ENCODE peak calls at places on chromosome 9, in five cellular contexts. One of them, this sample, is unnamed.
A peak's percentile ranks its signal among the peaks of the same experiment; 100 is the strongest.

GRCh38 chr9:129944501-129945116 is 98.4 kb downstream of the FNBP1 start:
- DNase-seq in mammary epithelial cell: no peak
- DNase-seq in cardiac muscle cell: no peak
- DNase-seq in adrenal gland: no peak
- DNase-seq in tibial nerve: no peak
- DNase-seq in this sample: peak; percentile 38

GRCh38 chr9:81410201-81410600 is 279.1 kb downstream of the TLE1 start:
- DNase-seq in tibial nerve: no peak
- DNase-seq in cardiac muscle cell: peak; percentile 34
- DNase-seq in adrenal gland: no peak
- DNase-seq in mammary epithelial cell: peak; percentile 94
- DNase-seq in this sample: no peak

GRCh38 chr9:32378993-32379729 is 5.3 kb upstream of the ACO1 start:
- DNase-seq in adrenal gland: peak; percentile 64
- DNase-seq in mammary epithelial cell: peak; percentile 68
- DNase-seq in cardiac muscle cell: peak; percentile 90
- DNase-seq in tibial nerve: no peak
- DNase-seq in this sample: peak; percentile 67

GRCh38 chr9:16241231-16241630 is 629.2 kb downstream of the BNC2 start:
- DNase-seq in mammary epithelial cell: no peak
- DNase-seq in adrenal gland: no peak
- DNase-seq in tibial nerve: no peak
- DNase-seq in cardiac muscle cell: peak; percentile 34
- DNase-seq in this sample: no peak

GRCh38 chr9:16459421-16460148 is 410.9 kb downstream of the BNC2 start:
- DNase-seq in tibial nerve: no peak
- DNase-seq in mammary epithelial cell: no peak
- DNase-seq in cardiac muscle cell: peak; percentile 31
- DNase-seq in adrenal gland: no peak
- DNase-seq in this sample: no peak

GRCh38 chr9:111993319-111993718 is 96.7 kb downstream of the UGCG start:
- DNase-seq in adrenal gland: no peak
- DNase-seq in tibial nerve: no peak
- DNase-seq in mammary epithelial cell: no peak
- DNase-seq in cardiac muscle cell: no peak
- DNase-seq in this sample: no peak

GRCh38 chr9:75108571-75108970 is 20.3 kb downstream of the OSTF1 start:
- DNase-seq in cardiac muscle cell: peak; percentile 83
- DNase-seq in adrenal gland: peak; percentile 54
- DNase-seq in mammary epithelial cell: no peak
- DNase-seq in tibial nerve: no peak
- DNase-seq in this sample: no peak

GRCh38 chr9:19049872-19050636 is 827 bp downstream of the RRAGA start:
- DNase-seq in tibial nerve: no peak
- DNase-seq in cardiac muscle cell: peak; percentile 53
- DNase-seq in mammary epithelial cell: peak; percentile 36
- DNase-seq in adrenal gland: no peak
- DNase-seq in this sample: peak; percentile 18

GRCh38 chr9:133168432-133168831 is 4.7 kb upstream of the GBGT1 start:
- DNase-seq in cardiac muscle cell: no peak
- DNase-seq in tibial nerve: no peak
- DNase-seq in mammary epithelial cell: no peak
- DNase-seq in adrenal gland: no peak
- DNase-seq in this sample: no peak

GRCh38 chr9:98897745-98898144 is 46.0 kb upstream of the COL15A1 start:
- DNase-seq in mammary epithelial cell: no peak
- DNase-seq in adrenal gland: no peak
- DNase-seq in tibial nerve: no peak
- DNase-seq in cardiac muscle cell: peak; percentile 64
- DNase-seq in this sample: no peak

GRCh38 chr9:77534376-77535057 is 113.6 kb downstream of the GNA14 start:
- DNase-seq in mammary epithelial cell: no peak
- DNase-seq in adrenal gland: peak; percentile 21
- DNase-seq in tibial nerve: no peak
- DNase-seq in cardiac muscle cell: peak; percentile 34
- DNase-seq in this sample: no peak

GRCh38 chr9:112012026-112012902 is 115.7 kb downstream of the UGCG start:
- DNase-seq in tibial nerve: no peak
- DNase-seq in mammary epithelial cell: peak; percentile 91
- DNase-seq in cardiac muscle cell: peak; percentile 91
- DNase-seq in adrenal gland: peak; percentile 89
- DNase-seq in this sample: no peak

GRCh38 chr9:94874316-94874715 is 147.8 kb downstream of the AOPEP start:
- DNase-seq in tibial nerve: no peak
- DNase-seq in mammary epithelial cell: peak; percentile 66
- DNase-seq in cardiac muscle cell: peak; percentile 82
- DNase-seq in adrenal gland: no peak
- DNase-seq in this sample: no peak

GRCh38 chr9:71210326-71210725 is 88.9 kb upstream of the TRPM3 start:
- DNase-seq in cardiac muscle cell: no peak
- DNase-seq in tibial nerve: no peak
- DNase-seq in mammary epithelial cell: no peak
- DNase-seq in adrenal gland: no peak
- DNase-seq in this sample: no peak

GRCh38 chr9:72602629-72603028 is 81.2 kb downstream of the TMC1 start:
- DNase-seq in cardiac muscle cell: no peak
- DNase-seq in adrenal gland: no peak
- DNase-seq in mammary epithelial cell: no peak
- DNase-seq in tibial nerve: no peak
- DNase-seq in this sample: no peak

GRCh38 chr9:129102095-129102525 is 8.5 kb downstream of the CRAT start:
- DNase-seq in mammary epithelial cell: no peak
- DNase-seq in adrenal gland: no peak
- DNase-seq in tibial nerve: no peak
- DNase-seq in cardiac muscle cell: no peak
- DNase-seq in this sample: no peak

GRCh38 chr9:83992407-83992806 is 11.8 kb downstream of the RMI1 start:
- DNase-seq in tibial nerve: no peak
- DNase-seq in mammary epithelial cell: no peak
- DNase-seq in adrenal gland: peak; percentile 20
- DNase-seq in cardiac muscle cell: no peak
- DNase-seq in this sample: no peak

GRCh38 chr9:107274953-107275422 is 8.1 kb upstream of the RAD23B start:
- DNase-seq in tibial nerve: no peak
- DNase-seq in cardiac muscle cell: peak; percentile 97
- DNase-seq in adrenal gland: no peak
- DNase-seq in mammary epithelial cell: peak; percentile 99
- DNase-seq in this sample: no peak

GRCh38 chr9:128553695-128554094 is 1.3 kb downstream of the SPTAN1 start:
- DNase-seq in tibial nerve: no peak
- DNase-seq in cardiac muscle cell: peak; percentile 91
- DNase-seq in adrenal gland: no peak
- DNase-seq in mammary epithelial cell: peak; percentile 49
- DNase-seq in this sample: no peak

GRCh38 chr9:106312913-106313312 is 550.1 kb upstream of the ZNF462 start:
- DNase-seq in tibial nerve: no peak
- DNase-seq in adrenal gland: no peak
- DNase-seq in cardiac muscle cell: no peak
- DNase-seq in mammary epithelial cell: no peak
- DNase-seq in this sample: no peak

GRCh38 chr9:37920471-37921167 is 16.7 kb upstream of the SLC25A51 start:
- DNase-seq in cardiac muscle cell: no peak
- DNase-seq in mammary epithelial cell: no peak
- DNase-seq in tibial nerve: no peak
- DNase-seq in adrenal gland: no peak
- DNase-seq in this sample: no peak

GRCh38 chr9:106075991-106076390 is 381.6 kb downstream of the TMEM38B start:
- DNase-seq in mammary epithelial cell: peak; percentile 96
- DNase-seq in cardiac muscle cell: peak; percentile 56
- DNase-seq in tibial nerve: no peak
- DNase-seq in adrenal gland: no peak
- DNase-seq in this sample: no peak

GRCh38 chr9:130886981-130887380 is 9.6 kb downstream of the QRFP start:
- DNase-seq in mammary epithelial cell: no peak
- DNase-seq in tibial nerve: no peak
- DNase-seq in adrenal gland: no peak
- DNase-seq in cardiac muscle cell: no peak
- DNase-seq in this sample: no peak

GRCh38 chr9:92426501-92426900 is 2.2 kb upstream of the OMD start:
- DNase-seq in cardiac muscle cell: no peak
- DNase-seq in tibial nerve: no peak
- DNase-seq in adrenal gland: no peak
- DNase-seq in mammary epithelial cell: no peak
- DNase-seq in this sample: no peak

GRCh38 chr9:16060457-16061129 is 507.8 kb downstream of the CCDC171 start:
- DNase-seq in adrenal gland: no peak
- DNase-seq in mammary epithelial cell: peak; percentile 68
- DNase-seq in cardiac muscle cell: no peak
- DNase-seq in tibial nerve: no peak
- DNase-seq in this sample: no peak

GRCh38 chr9:118331622-118332045 is 627.4 kb downstream of the TLR4 start:
- DNase-seq in adrenal gland: peak; percentile 60
- DNase-seq in tibial nerve: no peak
- DNase-seq in cardiac muscle cell: peak; percentile 0
- DNase-seq in mammary epithelial cell: peak; percentile 89
- DNase-seq in this sample: no peak

GRCh38 chr9:83154087-83154736 is 91.3 kb upstream of the RASEF start:
- DNase-seq in mammary epithelial cell: peak; percentile 90
- DNase-seq in adrenal gland: no peak
- DNase-seq in cardiac muscle cell: peak; percentile 3
- DNase-seq in tibial nerve: no peak
- DNase-seq in this sample: no peak

DNA sequence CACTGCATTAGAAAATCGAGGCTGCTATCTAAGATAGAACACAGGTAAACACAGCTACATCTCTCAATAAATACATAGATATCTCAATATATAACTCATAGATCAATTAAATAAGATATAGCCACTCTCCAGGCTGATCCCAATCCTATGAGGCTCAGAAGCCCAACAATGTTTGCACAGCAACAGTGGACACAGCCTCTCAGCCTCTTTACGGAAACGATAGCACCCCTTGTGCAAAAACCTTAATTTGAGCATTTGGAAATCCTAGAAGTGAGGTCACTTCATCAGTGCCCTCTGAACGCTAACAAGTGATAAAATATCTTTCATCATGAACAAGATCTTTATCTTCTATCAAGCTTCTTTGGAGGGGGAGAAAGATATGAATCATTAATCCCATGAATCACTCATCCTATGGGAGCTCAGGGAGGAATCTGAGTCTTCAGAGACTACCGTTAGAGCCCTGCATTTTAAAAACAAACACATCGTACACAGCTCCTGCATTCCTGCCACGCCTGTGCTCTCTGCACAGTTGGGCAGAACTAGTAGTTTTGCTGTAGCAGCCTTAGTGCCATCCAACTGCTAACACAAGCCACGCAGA is 71.4 kb downstream of the MED27 start:
- DNase-seq in tibial nerve: no peak
- DNase-seq in adrenal gland: no peak
- DNase-seq in mammary epithelial cell: peak; percentile 65
- DNase-seq in cardiac muscle cell: no peak
- DNase-seq in this sample: no peak
- H3K27ac ChIP-seq in tibial nerve: no peak overlapping the region
- H3K27ac ChIP-seq in adrenal gland: no peak overlapping the region
- H3K27ac ChIP-seq in mammary epithelial cell: peak overlapping the region; percentile 12
- H3K27ac ChIP-seq in cardiac muscle cell: no peak overlapping the region
- H3K27ac ChIP-seq in this sample: no peak overlapping the region

DNA sequence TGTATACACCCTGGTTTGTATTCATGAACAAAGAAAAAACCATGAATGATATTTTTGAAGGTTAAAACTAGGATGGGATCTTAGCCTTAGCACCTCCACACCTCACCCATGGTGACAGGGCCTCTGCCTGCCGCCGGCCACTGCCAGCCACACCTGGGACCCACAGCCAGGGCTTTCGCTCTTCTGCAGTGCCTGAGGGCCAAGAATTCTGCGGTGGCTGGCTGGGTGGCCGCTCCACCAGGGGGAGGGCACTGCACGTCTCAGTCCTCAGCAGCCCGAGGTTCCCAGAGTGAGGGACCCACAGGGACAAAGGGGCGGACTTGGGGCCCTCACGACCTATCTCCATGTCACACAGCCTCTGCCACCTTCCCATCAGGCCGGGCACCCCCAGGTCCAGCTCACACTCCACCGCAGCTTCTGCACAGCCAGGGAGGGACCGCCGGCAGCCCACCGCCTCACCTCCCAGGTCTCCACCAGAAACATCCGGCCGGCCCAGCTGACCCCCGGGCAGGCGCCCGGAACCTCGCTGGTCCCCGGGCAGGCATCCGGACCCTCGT is 6.9 kb downstream of the EXD3 start:
- DNase-seq in mammary epithelial cell: no peak
- DNase-seq in tibial nerve: no peak
- DNase-seq in cardiac muscle cell: no peak
- DNase-seq in adrenal gland: no peak
- DNase-seq in this sample: no peak
- H3K27ac ChIP-seq in mammary epithelial cell: no peak overlapping the region
- H3K27ac ChIP-seq in tibial nerve: no peak overlapping the region
- H3K27ac ChIP-seq in cardiac muscle cell: no peak overlapping the region
- H3K27ac ChIP-seq in adrenal gland: no peak overlapping the region
- H3K27ac ChIP-seq in this sample: no peak overlapping the region

DNA sequence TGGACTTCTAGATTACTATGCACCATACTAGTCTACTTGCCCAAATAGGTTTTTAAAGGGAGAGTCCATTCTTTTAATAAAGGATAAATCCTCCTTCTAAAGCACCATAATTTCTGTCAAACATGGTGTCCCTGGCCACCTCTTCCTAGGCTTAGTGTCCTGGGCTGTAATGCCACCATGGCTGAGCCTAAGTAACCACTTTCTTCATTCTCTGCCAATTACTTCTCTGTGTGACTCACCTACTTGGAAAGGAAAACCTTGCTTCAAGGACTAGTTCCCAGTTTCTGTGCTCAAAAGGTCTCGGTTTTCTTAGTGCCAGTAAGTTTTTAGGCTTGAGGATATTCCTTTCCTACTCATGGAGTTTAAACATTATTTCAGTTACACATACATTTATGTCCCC is 273.4 kb downstream of the DENND1A start:
- DNase-seq in mammary epithelial cell: peak; percentile 6
- DNase-seq in cardiac muscle cell: peak; percentile 23
- DNase-seq in tibial nerve: no peak
- DNase-seq in adrenal gland: no peak
- DNase-seq in this sample: no peak
- H3K27ac ChIP-seq in mammary epithelial cell: no peak overlapping the region
- H3K27ac ChIP-seq in cardiac muscle cell: no peak overlapping the region
- H3K27ac ChIP-seq in tibial nerve: no peak overlapping the region
- H3K27ac ChIP-seq in adrenal gland: no peak overlapping the region
- H3K27ac ChIP-seq in this sample: no peak overlapping the region

GRCh38 chr9:136848393-136849037 is 694 bp upstream of the PHPT1 start:
- DNase-seq in mammary epithelial cell: peak; percentile 31
- DNase-seq in cardiac muscle cell: peak; percentile 16
- DNase-seq in adrenal gland: no peak
- DNase-seq in tibial nerve: no peak
- DNase-seq in this sample: no peak
- H3K27ac ChIP-seq in mammary epithelial cell: no peak overlapping the region
- H3K27ac ChIP-seq in cardiac muscle cell: peak overlapping the region; percentile 90
- H3K27ac ChIP-seq in adrenal gland: peak overlapping the region; percentile 89
- H3K27ac ChIP-seq in tibial nerve: peak overlapping the region; percentile 94
- H3K27ac ChIP-seq in this sample: peak overlapping the region; percentile 71

GRCh38 chr9:35746583-35746982 is 2.4 kb downstream of the GBA2 start:
- DNase-seq in tibial nerve: no peak
- DNase-seq in adrenal gland: no peak
- DNase-seq in cardiac muscle cell: no peak
- DNase-seq in mammary epithelial cell: peak; percentile 20
- DNase-seq in this sample: no peak
- H3K27ac ChIP-seq in tibial nerve: no peak overlapping the region
- H3K27ac ChIP-seq in adrenal gland: no peak overlapping the region
- H3K27ac ChIP-seq in cardiac muscle cell: no peak overlapping the region
- H3K27ac ChIP-seq in mammary epithelial cell: no peak overlapping the region
- H3K27ac ChIP-seq in this sample: no peak overlapping the region